ENCODE peak calls at places on chromosomes 13 and 19, in seven cellular contexts. Z is IMR-90, W is GM23248, L is endodermal cell, I is endothelial cell of umbilical vein, H is PC-3, D is fibroblast of lung. C is an unnamed sample.

GRCh38 chr13:108195146-108195545 is 20.2 kb downstream of the LIG4 start:
- DNase-seq in I (no peak), L (no peak), W (peak; percentile 53), H (no peak), D (peak; percentile 18), Z (peak; percentile 30), C (peak; percentile 51)

GRCh38 chr19:34766386-34766785 is 6.6 kb downstream of the ZNF599 start:
- DNase-seq in W (peak; percentile 0), L (no peak), Z (peak; percentile 47), D (no peak), H (no peak), I (no peak), C (no peak)

GRCh38 chr19:31555634-31556215 is 206.5 kb upstream of the TSHZ3 start:
- DNase-seq in H (no peak), I (no peak), L (no peak), W (peak; percentile 2), D (no peak), Z (no peak), C (no peak)

GRCh38 chr19:39845621-39846175 is 481 bp downstream of the FBL start:
- DNase-seq in H (no peak), W (peak; percentile 69), D (no peak), L (no peak), I (no peak), Z (no peak), C (peak; percentile 68)

GRCh38 chr13:91406619-91407018 is 8.2 kb downstream of the GPC5 start:
- DNase-seq in L (peak; percentile 86), W (peak; percentile 51), Z (peak; percentile 35), H (peak; percentile 47), I (peak; percentile 56), D (peak; percentile 39), C (peak; percentile 58)

GRCh38 chr19:6667114-6667627 is 2.8 kb downstream of the TNFSF14 start:
- DNase-seq in H (peak; percentile 94), L (no peak), W (no peak), Z (no peak), I (no peak), D (no peak), C (no peak)

GRCh38 chr13:61180245-61180644 is 235.4 kb downstream of the PCDH20 start:
- DNase-seq in W (no peak), H (no peak), Z (no peak), D (no peak), I (no peak), L (no peak), C (no peak)

GRCh38 chr19:45133661-45134060 is 27.1 kb downstream of the NKPD1 start:
- DNase-seq in Z (no peak), W (no peak), H (no peak), I (no peak), D (no peak), L (no peak), C (no peak)

GRCh38 chr19:46896076-46896794 is 35.4 kb downstream of the ARHGAP35 start:
- DNase-seq in D (no peak), H (no peak), Z (no peak), W (no peak), L (no peak), I (no peak), C (no peak)

GRCh38 chr13:93364166-93364565 is 137.6 kb downstream of the GPC6 start:
- DNase-seq in I (no peak), L (no peak), H (peak; percentile 61), D (peak; percentile 37), Z (peak; percentile 91), W (peak; percentile 46), C (peak; percentile 3)

GRCh38 chr19:47323872-47324271 is 8.1 kb upstream of the C5AR2 start:
- DNase-seq in L (no peak), W (no peak), Z (no peak), I (no peak), H (no peak), D (no peak), C (no peak)

GRCh38 chr13:110405597-110406450 is 98.7 kb downstream of the COL4A2 start:
- DNase-seq in Z (peak; percentile 89), W (peak; percentile 90), H (no peak), L (no peak), I (no peak), D (peak; percentile 59), C (peak; percentile 67)

DNA sequence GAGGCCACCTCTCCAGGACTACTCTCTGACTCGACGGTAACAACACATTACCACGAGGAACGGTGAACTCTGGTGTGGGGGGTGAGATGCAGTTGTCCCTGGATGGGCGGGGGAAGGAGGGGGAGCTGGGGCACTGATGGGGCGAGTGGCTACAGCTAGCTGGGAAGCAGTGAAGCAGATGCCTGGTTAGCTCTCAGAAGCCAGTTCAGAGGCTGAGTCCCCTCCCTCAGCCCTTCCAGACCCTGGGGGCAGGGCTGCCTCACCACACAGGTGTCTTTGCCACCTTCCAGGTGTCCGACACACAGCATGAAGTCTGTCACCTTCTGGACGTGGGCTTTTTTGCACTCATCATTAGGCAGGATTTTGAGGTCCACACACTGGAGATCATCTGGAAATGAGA is 4.0 kb downstream of the KLK1 start:
- DNase-seq in D (no peak), H (no peak), L (peak; percentile 62), W (no peak), I (no peak), Z (no peak), C (no peak)
- H3K4me1 ChIP-seq in D (no peaks in the 10 kb centered on the region), H (no peaks in the 10 kb centered on the region), L (no peaks in the 10 kb centered on the region), W (no peaks in the 10 kb centered on the region), I (no peaks in the 10 kb centered on the region), Z (no peaks in the 10 kb centered on the region), C (peaks cover 4% of the 10 kb centered on the region)

GRCh38 chr19:8611890-8612806 is 1.6 kb upstream of the ADAMTS10 start:
- DNase-seq in I (peak; percentile 31), Z (peak; percentile 66), D (peak; percentile 39), W (peak; percentile 74), L (peak; percentile 88), H (peak; percentile 21), C (peak; percentile 40)
- H3K9me3 ChIP-seq in I (no peaks in the 10 kb centered on the region), Z (no peaks in the 10 kb centered on the region), D (no peaks in the 10 kb centered on the region), W (no peaks in the 10 kb centered on the region), L (no peaks in the 10 kb centered on the region), H (no peaks in the 10 kb centered on the region), C (no peaks in the 10 kb centered on the region)

DNA sequence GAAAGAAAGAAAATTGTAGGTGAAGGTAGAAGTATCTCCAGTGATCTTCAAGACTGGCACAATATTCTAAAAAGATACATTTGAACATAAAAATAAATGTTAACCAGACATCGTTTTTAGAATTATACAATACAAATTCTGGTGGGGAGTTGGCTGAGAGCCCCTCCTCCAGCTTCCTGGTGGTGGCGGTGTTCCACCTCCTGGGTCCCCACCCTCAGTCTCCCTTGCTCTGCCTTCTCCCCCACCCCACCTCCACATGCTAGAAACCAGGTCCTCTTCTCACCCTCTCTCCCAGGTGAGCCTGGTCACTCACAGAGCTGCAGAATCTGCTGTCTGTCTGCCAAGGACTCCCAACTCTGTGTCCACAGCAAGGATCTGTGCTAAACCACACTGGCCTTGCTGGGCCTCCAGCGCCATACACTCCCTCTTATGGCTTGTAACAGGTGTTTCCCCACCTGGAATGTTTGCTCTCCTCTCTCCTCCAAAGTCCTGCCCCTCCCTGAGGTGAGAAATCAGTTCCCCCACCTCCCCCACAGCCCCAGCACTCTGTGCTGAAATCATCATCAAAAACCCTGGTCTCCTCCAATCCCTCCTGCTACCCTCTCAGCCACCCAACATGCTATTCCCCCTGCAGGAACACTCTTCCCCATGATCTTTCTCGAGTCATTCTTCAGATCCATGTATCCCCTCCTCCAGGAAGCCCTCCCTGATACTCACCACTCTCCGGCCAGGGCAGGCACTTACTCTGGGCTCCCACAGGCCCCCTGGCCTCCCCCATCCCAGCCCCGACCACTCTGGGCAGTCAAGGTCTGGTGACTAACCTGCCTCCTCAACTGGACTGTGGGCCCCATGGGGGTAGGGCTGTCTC is 20.5 kb upstream of the CYP2S1 start:
- DNase-seq in I (no peak), W (no peak), D (no peak), H (no peak), L (peak; percentile 56), Z (no peak), C (no peak)
- H3K9ac ChIP-seq in I (no peak overlapping the region), W (no peak overlapping the region), D (no peak overlapping the region), H (no peak overlapping the region), L (no peak overlapping the region), Z (no peak overlapping the region), C (no peak overlapping the region)

GRCh38 chr13:79722885-79723445 is 242.0 kb downstream of the NDFIP2 start:
- DNase-seq in Z (no peak), W (no peak), L (no peak), D (no peak), I (no peak), H (no peak), C (peak; percentile 41)

GRCh38 chr13:79725841-79726240 is 244.9 kb downstream of the NDFIP2 start:
- DNase-seq in H (no peak), Z (no peak), I (no peak), D (no peak), L (no peak), W (no peak), C (peak; percentile 75)

GRCh38 chr13:79724348-79725103 is 243.6 kb downstream of the NDFIP2 start:
- DNase-seq in I (peak; percentile 93), Z (no peak), H (peak; percentile 8), W (no peak), L (no peak), D (no peak), C (peak; percentile 36)

GRCh38 chr13:79723462-79724116 is 242.6 kb downstream of the NDFIP2 start:
- DNase-seq in H (no peak), Z (no peak), D (no peak), I (peak; percentile 57), W (no peak), L (no peak), C (no peak)
- H3K4me1 ChIP-seq in H (no peaks in the 10 kb centered on the region), Z (no peaks in the 10 kb centered on the region), D (no peaks in the 10 kb centered on the region), I (peaks cover 3% of the 10 kb centered on the region), W (no peaks in the 10 kb centered on the region), L (peaks cover 5% of the 10 kb centered on the region), C (peaks cover 40% of the 10 kb centered on the region)

GRCh38 chr19:56625708-56626107 is 17.3 kb upstream of the SMIM17 start:
- DNase-seq in D (no peak), W (no peak), H (no peak), I (no peak), Z (no peak), L (no peak), C (no peak)
- H3K9me3 ChIP-seq in D (no peaks in the 10 kb centered on the region), W (no peaks in the 10 kb centered on the region), H (peaks cover 30% of the 10 kb centered on the region), I (peaks cover 2% of the 10 kb centered on the region), Z (peaks cover 72% of the 10 kb centered on the region), L (peaks cover 54% of the 10 kb centered on the region), C (no peaks in the 10 kb centered on the region)

GRCh38 chr19:14337510-14337909 is 43.7 kb upstream of the ADGRE5 start:
- DNase-seq in H (peak; percentile 72), L (peak; percentile 91), W (peak; percentile 46), Z (no peak), D (no peak), I (peak; percentile 35), C (peak; percentile 14)
- H3K9ac ChIP-seq in H (no peak overlapping the region), L (no peak overlapping the region), W (no peak overlapping the region), Z (no peak overlapping the region), D (no peak overlapping the region), I (no peak overlapping the region), C (no peak overlapping the region)

GRCh38 chr19:1860133-1860775 is 3.1 kb downstream of the KLF16 start:
- DNase-seq in L (peak; percentile 79), Z (peak; percentile 81), H (no peak), I (no peak), D (peak; percentile 79), W (peak; percentile 96), C (peak; percentile 90)
- H3K4me1 ChIP-seq in L (peaks cover 25% of the 10 kb centered on the region), Z (peaks cover 49% of the 10 kb centered on the region), H (peaks cover 17% of the 10 kb centered on the region), I (peaks cover 47% of the 10 kb centered on the region), D (peaks cover 40% of the 10 kb centered on the region), W (peaks cover 28% of the 10 kb centered on the region), C (peaks cover 39% of the 10 kb centered on the region)

GRCh38 chr19:19788015-19788414 is 33.5 kb downstream of the ZNF506 start:
- DNase-seq in W (no peak), Z (no peak), D (no peak), L (no peak), I (no peak), H (no peak), C (no peak)
- H3K9me3 ChIP-seq in W (no peaks in the 10 kb centered on the region), Z (peaks cover 13% of the 10 kb centered on the region), D (no peaks in the 10 kb centered on the region), L (peaks cover 36% of the 10 kb centered on the region), I (no peaks in the 10 kb centered on the region), H (peaks cover 18% of the 10 kb centered on the region), C (peaks cover 47% of the 10 kb centered on the region)